ENCODE peak calls at places on chromosomes 13 and 19, in seven cellular contexts. U, O, I, H, Y, G and R are unnamed samples.

GRCh38 chr13:73857106-73857505 is 277.1 kb downstream of the KLF12 start:
- DNase-seq in U (no peak), O (no peak), Y (no peak), H (no peak), I (no peak), G (no peak), R (no peak)

GRCh38 chr19:10789876-10790275 is 46.1 kb downstream of the TMED1 start:
- DNase-seq in G (no peak), O (no peak), I (no peak), Y (no peak), H (no peak), U (no peak), R (no peak)

GRCh38 chr19:14450168-14450874 is 17.2 kb downstream of the PKN1 start:
- DNase-seq in G (no peak), I (no peak), O (no peak), H (no peak), U (peak; percentile 35), Y (no peak), R (no peak)

GRCh38 chr13:60716296-60716695 is 319.3 kb downstream of the TDRD3 start:
- DNase-seq in Y (no peak), I (no peak), G (no peak), U (no peak), O (no peak), H (no peak), R (no peak)

GRCh38 chr13:41611385-41611784 is 154.0 kb downstream of the RGCC start:
- DNase-seq in G (no peak), U (no peak), Y (no peak), I (no peak), H (no peak), O (no peak), R (no peak)

GRCh38 chr13:51453959-51454703 is 1.3 kb upstream of the INTS6 start:
- DNase-seq in Y (no peak), O (no peak), U (peak; percentile 22), I (no peak), G (peak; percentile 49), H (no peak), R (no peak)

GRCh38 chr13:33351324-33351723 is 65.8 kb upstream of the STARD13 start:
- DNase-seq in U (no peak), G (no peak), Y (no peak), O (no peak), I (no peak), H (peak; percentile 16), R (no peak)

GRCh38 chr13:93700115-93700514 is 473.5 kb downstream of the GPC6 start:
- DNase-seq in Y (no peak), H (no peak), U (no peak), O (no peak), I (no peak), G (no peak), R (no peak)

DNA sequence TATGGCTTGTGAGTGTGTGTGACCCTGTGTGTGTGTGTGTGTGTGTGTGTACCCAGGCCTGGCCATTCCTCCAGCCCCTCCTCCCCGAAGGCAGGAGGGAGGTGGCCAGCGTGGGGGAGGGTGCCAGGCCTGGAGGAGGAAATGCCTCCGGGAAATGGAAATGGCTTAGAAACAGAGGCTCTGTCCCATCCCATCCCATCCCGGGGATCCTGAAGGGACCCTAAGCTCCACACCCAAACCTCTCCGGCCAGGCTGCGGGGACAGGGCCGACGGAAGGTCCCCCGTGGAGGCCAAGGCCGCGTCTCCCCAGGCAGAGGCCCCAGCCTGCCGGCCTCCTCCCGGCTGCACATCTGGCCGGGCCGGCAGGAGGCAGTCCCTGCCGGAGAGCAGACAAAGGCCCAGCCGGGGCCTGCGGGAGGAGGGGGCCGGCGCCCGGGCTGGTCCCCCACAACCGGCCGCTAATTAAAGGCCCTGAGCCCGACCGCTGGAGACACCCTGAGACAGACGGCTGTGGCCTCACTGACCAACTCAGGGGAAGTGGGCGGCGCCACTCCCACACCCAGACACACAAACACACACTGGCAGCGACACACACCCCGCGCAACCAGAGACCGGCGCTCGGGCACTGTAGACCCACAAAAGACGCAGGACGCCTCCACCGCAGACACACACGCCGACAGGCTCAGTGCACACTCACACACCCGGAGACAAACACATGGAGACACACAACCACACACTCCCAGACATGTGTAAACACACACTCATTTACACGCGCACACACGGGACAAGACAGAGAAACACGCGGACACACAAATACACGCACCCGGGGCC is 1.1 kb downstream of the ADAMTS10 start:
- DNase-seq in U (peak; percentile 72), H (no peak), I (peak; percentile 75), O (no peak), Y (peak; percentile 54), G (no peak), R (peak; percentile 77)
- TF ChIP-seq CTCF in U (peak; percentile 16), H (no peak), I (peak; percentile 23), O (peak; percentile 44), Y (no peak), G (peak; percentile 11), R (peak; percentile 39)

GRCh38 chr19:33409035-33409434 is 35.5 kb downstream of the CEBPG start:
- DNase-seq in I (no peak), U (no peak), G (no peak), H (no peak), Y (no peak), O (no peak), R (no peak)
- TF ChIP-seq CTCF in I (no peak), U (no peak), G (no peak), H (no peak), Y (no peak), O (no peak), R (no peak)

GRCh38 chr19:43774103-43774939 is 6.5 kb downstream of the KCNN4 start:
- DNase-seq in U (peak; percentile 65), Y (peak; percentile 75), I (peak; percentile 76), H (no peak), O (no peak), G (peak; percentile 64), R (peak; percentile 82)
- TF ChIP-seq CTCF in U (peak; percentile 66), Y (peak; percentile 79), I (peak; percentile 62), H (peak; percentile 77), O (peak; percentile 50), G (peak; percentile 59), R (peak; percentile 76)

DNA sequence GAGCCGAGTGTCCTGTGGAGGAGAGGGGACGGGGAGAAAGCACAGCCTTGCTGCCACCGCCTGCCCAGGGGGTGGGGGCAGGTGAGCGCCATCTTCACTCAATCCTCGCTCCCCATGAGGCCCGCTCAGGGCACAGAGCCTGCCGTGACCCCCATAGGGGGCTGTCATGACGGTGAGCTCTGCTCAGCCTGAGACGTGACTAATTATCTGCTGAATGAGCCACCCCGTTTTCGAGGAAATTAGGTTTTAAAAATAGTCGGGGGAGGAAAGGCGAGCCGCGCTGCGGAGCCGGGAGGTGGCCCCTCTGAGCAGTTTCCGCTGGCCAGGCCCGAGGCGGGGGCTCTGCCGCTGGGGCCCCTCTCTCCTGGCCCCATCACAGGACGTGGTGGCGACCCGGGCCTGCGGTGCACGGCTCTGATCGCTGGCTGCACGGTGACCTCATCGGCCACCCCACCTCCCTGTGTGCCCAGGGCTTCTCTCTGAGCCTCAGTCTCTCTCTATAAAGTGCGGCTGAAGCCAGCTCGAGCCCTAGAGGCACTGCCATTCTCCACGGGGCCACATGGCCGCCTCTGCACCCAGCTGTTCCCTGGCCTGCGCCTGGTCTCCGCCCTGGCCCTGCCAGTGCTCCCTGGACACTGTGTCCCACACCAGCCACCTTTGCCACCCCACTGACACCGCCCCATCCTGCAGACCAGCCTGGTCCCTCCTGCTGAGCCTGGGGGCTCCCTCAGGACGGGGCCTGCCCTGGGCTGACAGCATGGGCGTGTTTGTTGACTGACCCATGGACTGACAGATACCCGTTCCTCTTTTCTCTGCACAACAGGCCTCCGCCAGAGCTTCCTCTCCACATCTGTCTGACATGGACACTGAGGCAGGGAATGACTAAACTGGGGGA is 28.3 kb downstream of the PIP5K1C start:
- DNase-seq in H (no peak), O (no peak), U (no peak), Y (no peak), I (no peak), G (no peak), R (no peak)
- TF ChIP-seq CTCF in H (no peak), O (peak; percentile 22), U (no peak), Y (no peak), I (no peak), G (no peak), R (peak; percentile 24)

GRCh38 chr19:35996777-35997176 is 1.8 kb downstream of the SDHAF1 start:
- DNase-seq in I (no peak), H (no peak), Y (no peak), G (no peak), U (no peak), O (no peak), R (no peak)
- TF ChIP-seq CTCF in I (no peak), H (no peak), Y (no peak), G (no peak), U (no peak), O (no peak), R (no peak)

GRCh38 chr19:35692010-35692409 is 12.3 kb upstream of the ZBTB32 start:
- DNase-seq in G (no peak), H (no peak), O (no peak), U (no peak), Y (no peak), I (no peak), R (no peak)
- TF ChIP-seq CTCF in G (no peak), H (no peak), O (no peak), U (no peak), Y (no peak), I (no peak), R (no peak)

GRCh38 chr19:44592451-44592890 is 20.9 kb upstream of the IGSF23 start:
- DNase-seq in G (peak; percentile 72), U (no peak), O (no peak), H (no peak), Y (no peak), I (no peak), R (no peak)

GRCh38 chr19:44585371-44586141 is 27.8 kb upstream of the IGSF23 start:
- DNase-seq in O (no peak), U (no peak), I (no peak), Y (no peak), G (no peak), H (no peak), R (no peak)

GRCh38 chr19:44590245-44591059 is 22.9 kb upstream of the IGSF23 start:
- DNase-seq in Y (no peak), U (no peak), H (no peak), G (no peak), I (no peak), O (no peak), R (no peak)

GRCh38 chr19:44588753-44589112 is 24.6 kb upstream of the IGSF23 start:
- DNase-seq in H (peak; percentile 56), O (no peak), Y (no peak), U (no peak), I (no peak), G (no peak), R (no peak)

GRCh38 chr19:44587863-44588752 is 25.3 kb upstream of the IGSF23 start:
- DNase-seq in O (peak; percentile 86), U (no peak), H (peak; percentile 91), Y (no peak), G (no peak), I (no peak), R (no peak)
- TF ChIP-seq CTCF in O (peak; percentile 60), U (no peak), H (peak; percentile 41), Y (no peak), G (no peak), I (peak; percentile 16), R (no peak)

DNA sequence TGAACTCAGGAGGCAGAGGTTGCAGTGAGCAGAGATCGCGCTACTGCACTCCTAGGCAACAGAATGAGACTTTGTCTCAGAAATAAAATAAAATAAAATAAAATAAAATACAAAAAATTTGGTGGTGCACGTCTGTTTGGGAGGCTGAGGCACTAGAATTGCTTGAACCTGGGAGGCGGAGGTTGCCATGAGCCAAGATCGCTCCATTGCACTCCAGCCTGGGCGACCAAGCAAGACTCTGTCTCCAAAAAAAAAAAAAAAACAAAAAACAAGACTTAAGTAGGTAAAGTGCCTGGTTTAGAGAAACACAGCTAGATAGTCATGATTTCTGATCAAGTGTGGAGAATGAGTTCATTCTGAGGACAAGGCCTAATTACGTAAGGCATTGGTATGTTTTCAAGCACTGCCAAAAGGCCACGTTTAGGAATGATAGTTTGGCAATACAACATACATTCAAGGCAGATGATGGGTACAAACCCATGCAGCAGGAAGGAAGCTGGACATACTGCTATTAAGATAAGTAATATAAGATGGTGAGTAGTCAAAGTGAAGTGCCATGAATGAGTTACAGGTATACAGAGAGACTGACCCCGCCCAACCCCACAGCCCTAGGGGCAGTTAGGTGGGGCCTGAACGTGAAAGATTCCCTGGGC is 4.8 kb upstream of the UCHL3 start:
- DNase-seq in U (no peak), H (peak; percentile 93), G (no peak), O (peak; percentile 95), Y (no peak), I (no peak), R (no peak)
- TF ChIP-seq CTCF in U (no peak), H (no peak), G (no peak), O (no peak), Y (no peak), I (no peak), R (no peak)